ENCODE peak calls at places on chromosomes 13 and 19, in five cellular contexts. One of them, this sample, is unnamed.

GRCh38 chr19:3249408-3249807 is 24.9 kb downstream of the CELF5 start:
- DNase-seq in ovary: no peak
- DNase-seq in colonic mucosa: no peak
- DNase-seq in endodermal cell: peak; percentile 75
- DNase-seq in brain microvascular endothelial cell: no peak
- DNase-seq in this sample: no peak

GRCh38 chr19:16850133-16850532 is 20.9 kb downstream of the SIN3B start:
- DNase-seq in endodermal cell: no peak
- DNase-seq in brain microvascular endothelial cell: no peak
- DNase-seq in colonic mucosa: no peak
- DNase-seq in ovary: no peak
- DNase-seq in this sample: no peak

GRCh38 chr13:109955598-109955997 is 169.2 kb upstream of the IRS2 start:
- DNase-seq in colonic mucosa: no peak
- DNase-seq in endodermal cell: no peak
- DNase-seq in ovary: no peak
- DNase-seq in brain microvascular endothelial cell: peak; percentile 15
- DNase-seq in this sample: no peak

GRCh38 chr13:107461751-107462150 is 753.6 kb downstream of the LIG4 start:
- DNase-seq in endodermal cell: no peak
- DNase-seq in ovary: no peak
- DNase-seq in colonic mucosa: no peak
- DNase-seq in brain microvascular endothelial cell: no peak
- DNase-seq in this sample: no peak

GRCh38 chr19:36719687-36720556 is 32.5 kb downstream of the ZNF567 start:
- DNase-seq in endodermal cell: no peak
- DNase-seq in colonic mucosa: no peak
- DNase-seq in ovary: no peak
- DNase-seq in brain microvascular endothelial cell: no peak
- DNase-seq in this sample: no peak

GRCh38 chr19:3975637-3976087 is 4.8 kb upstream of the DAPK3 start:
- DNase-seq in endodermal cell: peak; percentile 49
- DNase-seq in colonic mucosa: no peak
- DNase-seq in ovary: no peak
- DNase-seq in brain microvascular endothelial cell: no peak
- DNase-seq in this sample: no peak

GRCh38 chr13:87656311-87656710 is 14.9 kb upstream of the SLITRK5 start:
- DNase-seq in endodermal cell: no peak
- DNase-seq in ovary: no peak
- DNase-seq in colonic mucosa: no peak
- DNase-seq in brain microvascular endothelial cell: no peak
- DNase-seq in this sample: no peak

GRCh38 chr19:38657633-38658222 is 10.3 kb downstream of the ACTN4 start:
- DNase-seq in ovary: no peak
- DNase-seq in brain microvascular endothelial cell: peak; percentile 76
- DNase-seq in colonic mucosa: no peak
- DNase-seq in endodermal cell: no peak
- DNase-seq in this sample: no peak

GRCh38 chr19:1407662-1408299 is 395 bp downstream of the DAZAP1 start:
- DNase-seq in endodermal cell: no peak
- DNase-seq in ovary: peak; percentile 53
- DNase-seq in colonic mucosa: peak; percentile 42
- DNase-seq in brain microvascular endothelial cell: no peak
- DNase-seq in this sample: no peak

DNA sequence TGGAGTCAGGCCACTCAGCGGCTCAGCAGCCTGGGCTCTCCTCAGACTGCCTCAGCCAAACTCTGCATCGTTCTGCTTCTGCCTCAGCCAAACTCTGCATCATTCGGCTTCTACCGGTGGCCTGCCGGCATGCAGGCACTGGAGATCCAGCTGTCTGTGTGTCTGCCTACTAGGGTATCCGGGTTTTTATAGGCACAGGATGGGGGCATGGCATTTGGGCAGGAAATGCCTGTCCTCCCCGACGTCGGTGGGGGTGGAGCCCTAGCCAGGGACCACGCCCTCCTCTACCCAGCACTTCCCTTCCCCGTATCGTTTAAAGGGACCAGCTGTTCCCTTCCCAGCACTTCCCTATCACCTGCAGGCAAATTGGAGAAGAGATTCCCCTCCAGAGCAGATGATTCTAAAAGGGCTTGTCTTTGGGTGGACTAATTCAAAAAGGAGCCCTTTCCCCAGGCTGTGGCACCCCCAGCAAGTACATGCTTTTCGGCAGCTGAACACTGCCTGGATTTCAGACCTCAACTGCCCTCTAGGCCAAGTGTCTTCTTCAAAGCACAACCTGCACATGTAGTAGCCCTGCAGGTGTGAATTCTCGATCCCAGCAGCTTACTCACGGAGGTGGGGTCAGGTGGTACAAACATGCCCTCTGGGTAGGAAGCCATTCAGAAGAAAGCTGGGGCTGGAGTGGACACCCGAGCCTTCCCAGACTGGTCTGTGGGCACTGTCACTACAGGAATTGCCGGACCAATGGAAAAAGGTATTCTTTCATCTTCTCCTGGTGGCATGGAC is 25.5 kb upstream of the GPR12 start:
- DNase-seq in ovary: no peak
- DNase-seq in endodermal cell: peak; percentile 71
- DNase-seq in brain microvascular endothelial cell: no peak
- DNase-seq in colonic mucosa: peak; percentile 34
- DNase-seq in this sample: no peak
- H3K4me3 ChIP-seq in ovary: no peak overlapping the region
- H3K4me3 ChIP-seq in endodermal cell: peak overlapping the region; percentile 29
- H3K4me3 ChIP-seq in brain microvascular endothelial cell: no peak overlapping the region
- H3K4me3 ChIP-seq in colonic mucosa: no peak overlapping the region
- H3K4me3 ChIP-seq in this sample: no peak overlapping the region

GRCh38 chr13:43786766-43787517 is at the start of gene ENOX1:
- DNase-seq in colonic mucosa: peak; percentile 22
- DNase-seq in endodermal cell: peak; percentile 87
- DNase-seq in brain microvascular endothelial cell: peak; percentile 48
- DNase-seq in ovary: peak; percentile 80
- DNase-seq in this sample: no peak

GRCh38 chr13:43785681-43786471 is 896 bp downstream of the ENOX1 start:
- DNase-seq in brain microvascular endothelial cell: peak; percentile 73
- DNase-seq in colonic mucosa: peak; percentile 71
- DNase-seq in endodermal cell: peak; percentile 88
- DNase-seq in ovary: peak; percentile 93
- DNase-seq in this sample: peak; percentile 80

GRCh38 chr13:43785166-43785680 is 1.5 kb downstream of the ENOX1 start:
- DNase-seq in colonic mucosa: no peak
- DNase-seq in brain microvascular endothelial cell: no peak
- DNase-seq in ovary: no peak
- DNase-seq in endodermal cell: no peak
- DNase-seq in this sample: no peak

GRCh38 chr13:43787518-43787891 is 733 bp upstream of the ENOX1 start:
- DNase-seq in brain microvascular endothelial cell: no peak
- DNase-seq in endodermal cell: no peak
- DNase-seq in colonic mucosa: no peak
- DNase-seq in ovary: no peak
- DNase-seq in this sample: no peak

GRCh38 chr13:43786472-43786765 is 353 bp downstream of the ENOX1 start:
- DNase-seq in ovary: no peak
- DNase-seq in brain microvascular endothelial cell: no peak
- DNase-seq in endodermal cell: no peak
- DNase-seq in colonic mucosa: peak; percentile 17
- DNase-seq in this sample: no peak
- H3K27me3 ChIP-seq in ovary: no peaks in the 10 kb centered on the region
- H3K27me3 ChIP-seq in brain microvascular endothelial cell: no peaks in the 10 kb centered on the region
- H3K27me3 ChIP-seq in endodermal cell: peaks cover 64% of the 10 kb centered on the region
- H3K27me3 ChIP-seq in colonic mucosa: peaks cover 9% of the 10 kb centered on the region
- H3K27me3 ChIP-seq in this sample: no peaks in the 10 kb centered on the region

DNA sequence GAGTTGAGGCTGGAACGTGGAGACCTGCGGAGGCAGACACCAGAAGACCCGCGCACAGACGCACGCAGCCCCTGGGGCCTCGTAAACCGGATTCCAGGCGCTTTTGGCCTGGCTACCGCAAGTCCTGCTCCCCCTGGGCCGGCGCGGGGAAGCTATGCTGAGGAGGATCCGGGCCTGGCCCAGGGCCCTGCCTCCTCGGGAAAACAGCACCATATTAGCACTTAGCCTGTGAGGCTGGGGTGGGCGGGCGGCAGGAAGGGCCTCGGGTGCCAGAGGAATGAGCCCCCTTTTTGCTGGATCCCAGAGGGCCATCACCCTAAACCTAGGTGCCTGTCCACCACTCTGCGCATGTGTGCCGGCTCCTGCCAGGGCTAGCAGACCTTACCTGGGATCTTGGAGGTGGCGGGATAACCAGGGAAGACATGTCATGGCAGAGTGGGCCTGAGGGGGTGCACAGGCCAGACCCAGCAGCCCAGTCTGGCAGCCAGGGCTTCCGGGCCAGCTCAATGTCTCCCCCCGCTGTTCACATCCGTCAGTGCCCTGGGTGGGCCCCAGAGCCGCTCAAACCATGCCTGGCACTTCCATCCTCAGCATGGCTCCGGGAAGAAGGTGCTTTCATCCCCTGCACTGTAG is 7.3 kb downstream of the ELOF1 start:
- DNase-seq in endodermal cell: peak; percentile 88
- DNase-seq in brain microvascular endothelial cell: no peak
- DNase-seq in colonic mucosa: no peak
- DNase-seq in ovary: peak; percentile 43
- DNase-seq in this sample: no peak
- TF ChIP-seq CTCF in endodermal cell: peak; percentile 77
- TF ChIP-seq CTCF in brain microvascular endothelial cell: peak; percentile 67
- TF ChIP-seq CTCF in colonic mucosa: no peak
- TF ChIP-seq CTCF in ovary: no peak
- TF ChIP-seq CTCF in this sample: peak; percentile 43

GRCh38 chr13:99380921-99381645 is 73.9 kb upstream of the GPR183 start:
- DNase-seq in colonic mucosa: no peak
- DNase-seq in endodermal cell: peak; percentile 35
- DNase-seq in brain microvascular endothelial cell: no peak
- DNase-seq in ovary: no peak
- DNase-seq in this sample: no peak

GRCh38 chr13:99382428-99383133 is 75.4 kb upstream of the GPR183 start:
- DNase-seq in brain microvascular endothelial cell: no peak
- DNase-seq in colonic mucosa: peak; percentile 45
- DNase-seq in ovary: no peak
- DNase-seq in endodermal cell: peak; percentile 36
- DNase-seq in this sample: no peak

GRCh38 chr13:99378985-99379734 is 72.0 kb upstream of the GPR183 start:
- DNase-seq in endodermal cell: peak; percentile 66
- DNase-seq in ovary: no peak
- DNase-seq in colonic mucosa: no peak
- DNase-seq in brain microvascular endothelial cell: no peak
- DNase-seq in this sample: no peak

GRCh38 chr13:99379856-99380255 is 72.7 kb upstream of the GPR183 start:
- DNase-seq in brain microvascular endothelial cell: no peak
- DNase-seq in endodermal cell: peak; percentile 37
- DNase-seq in colonic mucosa: no peak
- DNase-seq in ovary: no peak
- DNase-seq in this sample: no peak

GRCh38 chr13:99380402-99380801 is 73.2 kb upstream of the GPR183 start:
- DNase-seq in colonic mucosa: no peak
- DNase-seq in ovary: no peak
- DNase-seq in endodermal cell: peak; percentile 36
- DNase-seq in brain microvascular endothelial cell: no peak
- DNase-seq in this sample: no peak
- H3K4me3 ChIP-seq in colonic mucosa: no peak overlapping the region
- H3K4me3 ChIP-seq in ovary: no peak overlapping the region
- H3K4me3 ChIP-seq in endodermal cell: no peak overlapping the region
- H3K4me3 ChIP-seq in brain microvascular endothelial cell: no peak overlapping the region
- H3K4me3 ChIP-seq in this sample: no peak overlapping the region

GRCh38 chr13:113822956-113823744 is 40.7 kb downstream of the GAS6 start:
- DNase-seq in ovary: no peak
- DNase-seq in colonic mucosa: no peak
- DNase-seq in brain microvascular endothelial cell: no peak
- DNase-seq in endodermal cell: no peak
- DNase-seq in this sample: no peak

GRCh38 chr13:113825851-113826250 is 38.0 kb downstream of the GAS6 start:
- DNase-seq in endodermal cell: peak; percentile 43
- DNase-seq in brain microvascular endothelial cell: no peak
- DNase-seq in colonic mucosa: no peak
- DNase-seq in ovary: no peak
- DNase-seq in this sample: no peak

GRCh38 chr13:113821847-113822246 is 42.0 kb downstream of the GAS6 start:
- DNase-seq in brain microvascular endothelial cell: no peak
- DNase-seq in ovary: no peak
- DNase-seq in endodermal cell: no peak
- DNase-seq in colonic mucosa: no peak
- DNase-seq in this sample: no peak

GRCh38 chr13:113822266-113822665 is 41.6 kb downstream of the GAS6 start:
- DNase-seq in endodermal cell: no peak
- DNase-seq in colonic mucosa: no peak
- DNase-seq in ovary: no peak
- DNase-seq in brain microvascular endothelial cell: no peak
- DNase-seq in this sample: no peak

GRCh38 chr13:113823771-113824170 is 40.1 kb downstream of the GAS6 start:
- DNase-seq in ovary: no peak
- DNase-seq in endodermal cell: no peak
- DNase-seq in colonic mucosa: no peak
- DNase-seq in brain microvascular endothelial cell: no peak
- DNase-seq in this sample: no peak
- H3K27me3 ChIP-seq in ovary: no peaks in the 10 kb centered on the region
- H3K27me3 ChIP-seq in endodermal cell: no peaks in the 10 kb centered on the region
- H3K27me3 ChIP-seq in colonic mucosa: no peaks in the 10 kb centered on the region
- H3K27me3 ChIP-seq in brain microvascular endothelial cell: no peaks in the 10 kb centered on the region
- H3K27me3 ChIP-seq in this sample: no peaks in the 10 kb centered on the region

GRCh38 chr13:63455938-63456337 is 2040.3 kb upstream of the PCDH20 start:
- DNase-seq in colonic mucosa: no peak
- DNase-seq in ovary: no peak
- DNase-seq in endodermal cell: no peak
- DNase-seq in brain microvascular endothelial cell: no peak
- DNase-seq in this sample: no peak
- TF ChIP-seq CTCF in colonic mucosa: no peak
- TF ChIP-seq CTCF in ovary: no peak
- TF ChIP-seq CTCF in endodermal cell: peak; percentile 74
- TF ChIP-seq CTCF in brain microvascular endothelial cell: peak; percentile 21
- TF ChIP-seq CTCF in this sample: no peak

DNA sequence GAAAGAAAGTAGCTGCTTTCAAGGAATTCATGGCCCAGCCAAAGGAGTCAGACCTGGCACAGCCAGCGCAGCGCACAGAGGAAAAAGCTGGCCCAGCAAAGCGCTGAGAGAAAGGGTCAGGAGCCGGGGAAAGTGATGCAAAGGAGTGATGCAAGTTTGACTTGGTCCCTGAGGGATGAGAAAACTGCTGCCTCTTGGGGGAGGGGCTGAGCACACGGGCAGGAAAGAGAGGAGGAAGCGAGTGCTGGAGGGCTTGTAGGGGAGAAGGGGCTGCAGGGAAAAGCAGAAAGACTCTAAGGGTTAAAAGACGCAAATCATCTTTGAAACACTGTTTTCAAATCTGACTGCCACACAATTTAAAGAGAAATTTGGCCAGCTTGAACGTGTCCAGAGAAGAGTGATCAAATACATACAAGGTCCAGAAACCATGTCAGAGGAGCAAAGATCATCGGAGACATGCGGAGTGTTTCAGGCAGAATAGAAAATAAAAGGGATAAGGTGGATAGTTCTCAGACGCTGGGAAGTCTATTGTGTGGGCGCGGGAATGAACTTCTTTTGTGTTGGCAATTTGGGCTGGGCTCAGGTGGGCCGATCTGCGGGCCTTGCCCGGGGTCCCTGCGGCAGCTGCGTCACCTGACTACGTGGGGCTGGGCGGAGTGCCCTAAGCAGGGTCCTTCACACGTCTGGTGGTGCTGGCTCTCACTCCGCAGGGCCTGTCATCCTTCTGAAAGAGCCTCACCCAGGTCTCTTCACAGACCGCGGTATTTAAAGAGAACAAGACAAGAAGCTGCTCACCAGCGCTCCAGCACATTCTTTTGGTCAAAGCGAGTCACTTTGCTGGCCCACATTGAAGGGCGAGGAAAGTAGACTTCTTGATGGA is 18.1 kb downstream of the N4BP2L1 start:
- DNase-seq in ovary: peak; percentile 78
- DNase-seq in colonic mucosa: no peak
- DNase-seq in brain microvascular endothelial cell: peak; percentile 50
- DNase-seq in endodermal cell: peak; percentile 88
- DNase-seq in this sample: peak; percentile 66
- H3K4me3 ChIP-seq in ovary: peak overlapping the region; percentile 13
- H3K4me3 ChIP-seq in colonic mucosa: no peak overlapping the region
- H3K4me3 ChIP-seq in brain microvascular endothelial cell: peak overlapping the region; percentile 47
- H3K4me3 ChIP-seq in endodermal cell: peak overlapping the region; percentile 76
- H3K4me3 ChIP-seq in this sample: no peak overlapping the region